ENCODE peak calls at places on chromosomes 3 and 15, in four cellular contexts. Y is prostate gland, D is HFF-Myc, X is astrocyte of the cerebellum. M is an unnamed sample.

GRCh38 chr15:96273317-96274086 is 57.0 kb upstream of the NR2F2 start:
- DNase-seq in Y (no peak), X (peak; percentile 74), D (peak; percentile 100), M (peak; percentile 98)

GRCh38 chr3:20912406-20912805 is 726.4 kb upstream of the SGO1 start:
- DNase-seq in D (no peak), Y (no peak), X (no peak), M (peak; percentile 15)

GRCh38 chr15:31236184-31237041 is 90.2 kb upstream of the KLF13 start:
- DNase-seq in Y (peak; percentile 23), X (peak; percentile 89), D (peak; percentile 91), M (peak; percentile 69)

GRCh38 chr3:80190051-80190450 is 422.3 kb upstream of the ROBO1 start:
- DNase-seq in Y (no peak), D (peak; percentile 5), X (peak; percentile 82), M (peak; percentile 28)

GRCh38 chr15:41894791-41895463 is 1.1 kb upstream of the SPTBN5 start:
- DNase-seq in X (peak; percentile 20), Y (peak; percentile 36), D (peak; percentile 29), M (peak; percentile 13)

GRCh38 chr3:18438586-18438985 is 13.4 kb upstream of the SATB1 start:
- DNase-seq in X (no peak), D (no peak), Y (no peak), M (no peak)

GRCh38 chr3:195537995-195538394 is 5.1 kb downstream of the PPP1R2 start:
- DNase-seq in X (no peak), D (no peak), Y (no peak), M (no peak)

GRCh38 chr3:146895026-146895749 is 290.0 kb upstream of the PLSCR5 start:
- DNase-seq in X (no peak), D (no peak), Y (no peak), M (peak; percentile 31)

GRCh38 chr15:91989821-91990220 is 136.3 kb downstream of the SLCO3A1 start:
- DNase-seq in D (no peak), X (no peak), Y (no peak), M (no peak)

GRCh38 chr3:31213869-31214486 is 318.7 kb upstream of the STT3B start:
- DNase-seq in X (no peak), Y (no peak), D (no peak), M (no peak)

GRCh38 chr3:31204026-31204795 is 309.8 kb upstream of the GADL1 start:
- DNase-seq in D (no peak), Y (no peak), X (no peak), M (no peak)

DNA sequence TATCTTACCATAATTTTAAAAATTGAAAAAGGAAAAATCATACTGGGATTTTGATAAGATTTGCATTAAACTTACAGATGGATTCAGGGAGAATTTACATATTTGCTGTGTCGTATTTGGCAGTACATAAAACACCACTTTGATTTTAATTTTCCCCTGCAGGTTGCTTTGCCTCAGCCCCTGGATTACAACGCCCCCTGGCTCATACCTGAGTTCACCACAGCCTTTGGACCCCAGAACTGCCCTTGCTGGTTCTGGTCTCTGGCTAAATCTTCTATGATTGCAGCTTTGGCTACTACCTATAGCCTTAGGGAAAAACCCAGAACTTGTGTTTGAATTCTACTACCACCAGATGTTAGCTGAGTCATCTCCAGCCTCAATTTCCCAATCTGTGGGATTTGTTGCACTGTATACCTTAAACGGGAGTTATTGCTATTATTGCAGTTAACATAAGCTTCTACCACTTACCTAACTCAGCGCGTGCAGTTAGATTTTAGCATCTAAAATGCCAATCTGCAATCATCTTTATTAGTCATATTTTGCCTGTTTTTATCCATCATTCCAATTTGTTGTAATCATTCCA is 315.7 kb upstream of the GADL1 start:
- DNase-seq in Y (no peak), D (no peak), X (no peak), M (no peak)
- TF ChIP-seq CTCF in Y (no peak), D (no peak), X (peak; percentile 4), M (no peak)

DNA sequence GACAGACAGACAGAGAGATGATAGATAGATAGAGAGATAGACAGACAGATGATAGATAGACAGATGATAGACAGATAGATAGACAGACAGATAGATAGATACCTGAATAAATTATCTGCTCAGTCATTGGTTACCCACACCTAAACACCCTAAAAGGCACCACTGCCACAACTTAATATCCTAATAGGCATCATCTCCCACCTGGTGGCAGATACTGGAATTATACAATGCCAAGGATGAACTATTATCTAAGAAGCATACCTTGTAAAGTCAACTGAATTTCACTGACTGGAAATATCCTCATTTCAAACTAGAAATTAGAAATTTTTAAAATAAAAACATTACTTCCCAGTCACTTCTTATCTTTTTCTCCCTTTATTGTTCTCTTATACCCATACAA is 19.4 kb upstream of the ATP8B4 start:
- DNase-seq in Y (no peak), X (no peak), D (no peak), M (no peak)
- TF ChIP-seq CTCF in Y (no peak), X (peak; percentile 13), D (no peak), M (peak; percentile 22)

GRCh38 chr15:53811530-53811929 is 52.1 kb upstream of the WDR72 start:
- DNase-seq in D (no peak), X (peak; percentile 9), Y (no peak), M (no peak)
- TF ChIP-seq CTCF in D (no peak), X (no peak), Y (peak; percentile 21), M (no peak)

GRCh38 chr3:107757140-107757539 is 234.4 kb downstream of the BBX start:
- DNase-seq in D (no peak), Y (no peak), X (no peak), M (no peak)

GRCh38 chr3:107753988-107754387 is 231.2 kb downstream of the BBX start:
- DNase-seq in X (no peak), Y (no peak), D (no peak), M (no peak)

GRCh38 chr3:107756649-107757048 is 233.9 kb downstream of the BBX start:
- DNase-seq in D (no peak), Y (no peak), X (no peak), M (no peak)

GRCh38 chr3:107752202-107752990 is 229.6 kb downstream of the BBX start:
- DNase-seq in Y (no peak), X (peak; percentile 8), D (peak; percentile 12), M (no peak)

DNA sequence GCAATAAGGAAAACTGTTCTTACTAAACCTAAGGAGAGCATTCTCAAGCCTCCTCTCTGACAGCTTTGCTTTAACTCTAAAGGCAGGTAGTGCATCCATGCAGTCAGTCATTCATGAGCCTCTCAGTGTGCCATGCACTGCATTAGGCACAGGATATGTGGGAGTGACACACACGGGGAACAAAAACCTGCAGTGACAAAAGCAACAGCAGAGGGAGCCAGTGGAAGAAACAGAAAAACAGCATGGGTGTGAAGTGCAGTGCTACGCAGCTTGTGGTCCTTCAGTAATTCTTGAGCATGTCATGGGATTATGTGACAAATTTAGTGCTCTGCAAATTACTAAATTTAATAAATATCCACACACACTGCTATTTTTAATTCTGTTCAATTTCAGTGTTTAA is 230.7 kb downstream of the BBX start:
- DNase-seq in X (peak; percentile 19), Y (peak; percentile 29), D (peak; percentile 14), M (no peak)
- TF ChIP-seq CTCF in X (peak; percentile 71), Y (peak; percentile 53), D (peak; percentile 62), M (peak; percentile 60)

GRCh38 chr15:47196057-47196456 is 521.2 kb upstream of the SEMA6D start:
- DNase-seq in Y (peak; percentile 73), X (peak; percentile 88), D (peak; percentile 67), M (peak; percentile 11)

GRCh38 chr15:47188766-47189507 is 528.4 kb upstream of the SEMA6D start:
- DNase-seq in Y (no peak), D (no peak), X (no peak), M (no peak)

DNA sequence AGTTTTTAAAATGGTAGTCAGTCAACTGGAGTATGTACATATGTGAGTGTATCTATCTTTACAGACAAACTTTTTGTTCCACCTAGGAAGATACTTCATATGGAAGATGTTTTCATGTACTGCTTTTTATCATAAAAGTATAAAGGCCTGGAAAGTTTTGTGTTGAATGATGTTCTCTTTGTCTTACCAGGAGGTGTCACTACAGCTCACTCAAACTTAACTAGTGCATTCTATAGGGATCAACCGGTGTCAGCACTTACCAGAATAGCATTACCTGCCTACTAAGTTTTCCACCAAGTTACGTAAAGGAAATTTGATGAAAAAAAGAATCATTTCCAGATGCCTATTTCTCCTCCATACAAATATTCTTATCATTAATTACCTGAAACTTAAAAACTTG is 522.6 kb upstream of the SEMA6D start:
- DNase-seq in D (no peak), X (peak; percentile 40), Y (no peak), M (no peak)
- TF ChIP-seq CTCF in D (peak; percentile 28), X (peak; percentile 34), Y (peak; percentile 30), M (peak; percentile 29)

DNA sequence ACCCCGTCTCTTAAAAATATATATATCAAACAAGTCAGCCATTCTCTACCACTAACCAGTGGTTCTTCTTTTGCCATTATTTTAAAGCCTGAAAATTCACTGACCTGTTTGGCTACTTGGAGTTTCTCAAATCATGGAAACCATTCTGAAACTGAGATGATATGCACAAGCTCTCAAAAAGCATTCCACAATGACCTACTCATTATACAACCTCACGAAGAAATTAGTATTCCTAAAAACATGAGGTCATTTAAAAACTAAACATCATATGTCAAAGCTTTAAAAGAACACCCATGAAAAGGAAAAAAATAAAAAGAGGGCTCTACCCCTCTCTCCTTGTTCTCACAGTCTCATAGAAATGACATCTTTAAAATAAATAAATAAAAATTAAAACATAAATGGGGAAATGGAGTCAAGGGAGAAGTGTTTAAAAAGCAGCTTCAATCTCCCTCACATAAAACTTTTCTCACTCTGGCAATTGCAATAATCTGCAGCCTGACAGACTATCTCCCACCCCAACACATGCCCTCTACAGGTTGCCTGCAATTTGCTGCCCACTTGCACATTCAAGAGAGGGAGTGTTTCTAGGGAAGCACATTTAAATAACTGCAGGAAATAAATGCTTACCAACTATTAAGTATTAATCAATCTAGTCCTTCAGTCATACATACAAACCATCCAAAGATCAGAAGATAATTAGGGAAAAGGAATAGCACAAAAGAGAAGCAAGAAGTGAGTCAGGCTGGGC is 73.3 kb downstream of the TRANK1 start:
- DNase-seq in D (no peak), X (no peak), Y (no peak), M (no peak)
- TF ChIP-seq CTCF in D (no peak), X (no peak), Y (no peak), M (no peak)

GRCh38 chr3:77159182-77159581 is 119.3 kb downstream of the ROBO2 start:
- DNase-seq in Y (no peak), D (no peak), X (no peak), M (no peak)
- TF ChIP-seq CTCF in Y (no peak), D (peak; percentile 20), X (peak; percentile 17), M (no peak)